ENCODE peak calls at places on chromosomes 4 and X, in eight cellular contexts. H is CD8-positive, alpha-beta memory T cell; O is T follicular helper cell; T is AG04450; E is stimulated activated CD4-positive, alpha-beta T cell treated with anti-CD3 and anti-CD28 coated beads, TNF-alpha, amount 100 ng/mL, for 48 hours; R is activated CD8-positive, alpha-beta memory T cell treated with anti-CD3 and anti-CD28 coated beads for 1 hour; Y is mesenchymal stem cell; U is naive thymus-derived CD8-positive, alpha-beta T cell. B is an unnamed sample.

GRCh38 chr4:81565137-81565870 is 93.6 kb upstream of the RASGEF1B start:
- DNase-seq in R (no peak), O (no peak), T (no peak), E (no peak), Y (peak; percentile 15), H (no peak), U (no peak), B (no peak)

GRCh38 chrX:130171446-130172126 is at the start of gene RAB33A:
- DNase-seq in R (no peak), O (peak; percentile 22), Y (peak; percentile 36), T (no peak), U (peak; percentile 28), H (peak; percentile 46), E (no peak), B (peak; percentile 22)

GRCh38 chr4:47690611-47691010 is 147.3 kb downstream of the CORIN start:
- DNase-seq in T (no peak), Y (no peak), U (no peak), E (no peak), H (no peak), O (no peak), R (no peak), B (no peak)

GRCh38 chrX:129235903-129236302 is 287.4 kb downstream of the SMARCA1 start:
- DNase-seq in H (no peak), R (no peak), O (no peak), Y (no peak), T (no peak), U (no peak), E (no peak), B (no peak)

GRCh38 chr4:137131201-137131600 is 401.1 kb downstream of the PCDH18 start:
- DNase-seq in O (no peak), Y (no peak), R (no peak), U (no peak), E (no peak), H (no peak), T (no peak), B (no peak)

GRCh38 chr4:74517996-74518395 is 73.1 kb downstream of the AREG start:
- DNase-seq in T (no peak), U (no peak), O (no peak), H (no peak), R (no peak), Y (no peak), E (no peak), B (no peak)

GRCh38 chr4:69484011-69484410 is 11.7 kb downstream of the UGT2B4 start:
- DNase-seq in Y (no peak), H (no peak), O (no peak), E (no peak), R (no peak), U (no peak), T (no peak), B (no peak)

GRCh38 chr4:119825696-119826095 is 197.1 kb upstream of the PDE5A start:
- DNase-seq in T (no peak), U (no peak), R (no peak), H (no peak), O (no peak), E (no peak), Y (no peak), B (no peak)

GRCh38 chrX:30219372-30219771 is 4.0 kb downstream of the MAGEB2 start:
- DNase-seq in O (no peak), H (no peak), R (no peak), T (no peak), U (no peak), E (no peak), Y (no peak), B (no peak)

GRCh38 chr4:87423313-87424031 is 1.1 kb downstream of the NUDT9 start:
- DNase-seq in H (no peak), E (no peak), U (no peak), O (no peak), R (no peak), Y (peak; percentile 30), T (no peak), B (no peak)

GRCh38 chr4:72031868-72032619 is at the start of gene NPFFR2:
- DNase-seq in E (no peak), R (no peak), U (no peak), O (no peak), Y (peak; percentile 47), H (no peak), T (no peak), B (no peak)

GRCh38 chrX:84064814-84065213 is 123.2 kb downstream of the RPS6KA6 start:
- DNase-seq in E (no peak), T (no peak), U (no peak), H (no peak), R (no peak), O (no peak), Y (no peak), B (no peak)

GRCh38 chrX:133444952-133445831 is 29.9 kb upstream of the GPC4 start:
- DNase-seq in R (no peak), O (no peak), E (no peak), T (no peak), Y (peak; percentile 20), U (no peak), H (no peak), B (no peak)

GRCh38 chrX:102746134-102746584 is 25.6 kb downstream of the GPRASP3 start:
- DNase-seq in O (no peak), H (no peak), Y (peak; percentile 22), E (no peak), U (no peak), T (no peak), R (no peak), B (no peak)

GRCh38 chr4:105741548-105741947 is 33.0 kb downstream of the GSTCD start:
- DNase-seq in O (no peak), U (no peak), T (no peak), E (no peak), R (no peak), H (no peak), Y (no peak), B (no peak)

GRCh38 chrX:23756165-23756564 is 13.1 kb upstream of the ACOT9 start:
- DNase-seq in U (peak; percentile 23), T (no peak), O (peak; percentile 43), E (peak; percentile 27), Y (peak; percentile 59), H (peak; percentile 50), R (no peak), B (peak; percentile 43)

GRCh38 chr4:109945056-109945455 is 32.4 kb downstream of the EGF start:
- DNase-seq in U (no peak), H (no peak), T (no peak), R (no peak), O (no peak), E (peak; percentile 58), Y (peak; percentile 10), B (peak; percentile 23)

GRCh38 chr4:43619219-43619618 is 726.7 kb downstream of the GRXCR1 start:
- DNase-seq in T (no peak), U (no peak), R (no peak), O (no peak), E (no peak), Y (no peak), H (no peak), B (no peak)

GRCh38 chrX:76555816-76556215 is 128.3 kb downstream of the MAGEE1 start:
- DNase-seq in E (no peak), T (no peak), R (no peak), H (no peak), Y (no peak), U (no peak), O (peak; percentile 3), B (peak; percentile 3)

GRCh38 chr4:90113881-90114457 is 13.2 kb upstream of the CCSER1 start:
- DNase-seq in Y (peak; percentile 44), H (no peak), U (no peak), O (no peak), E (no peak), T (no peak), R (no peak), B (no peak)

GRCh38 chr4:147528054-147528453 is 47.2 kb downstream of the EDNRA start:
- DNase-seq in R (no peak), U (no peak), Y (no peak), T (no peak), E (no peak), H (no peak), O (no peak), B (no peak)

GRCh38 chrX:100479329-100479728 is 69.3 kb upstream of the PCDH19 start:
- DNase-seq in Y (no peak), H (no peak), R (no peak), O (no peak), U (no peak), T (no peak), E (no peak), B (no peak)

GRCh38 chrX:153736071-153736820 is 11.6 kb downstream of the ABCD1 start:
- DNase-seq in Y (no peak), H (no peak), O (no peak), E (no peak), T (no peak), U (no peak), R (no peak), B (no peak)

GRCh38 chr4:4384837-4385236 is 2.1 kb upstream of the NSG1 start:
- DNase-seq in U (no peak), Y (peak; percentile 68), H (no peak), O (no peak), E (no peak), R (no peak), T (no peak), B (no peak)

GRCh38 chr4:139278956-139279722 is 886 bp downstream of the MGARP start:
- DNase-seq in O (no peak), Y (peak; percentile 34), H (no peak), T (no peak), U (no peak), R (no peak), E (no peak), B (no peak)

B was measured in NK-92 treated with Interleukin-12 subunit alpha and Interleukin-12 subunit beta, amount 100 ng/mL, for 24 hours.